ENCODE peak calls at places on chromosomes 13 and 19, in five cellular contexts. One of them, this sample, is unnamed.

GRCh38 chr13:38328699-38329098 is 21.0 kb upstream of the UFM1 start:
- DNase-seq in neuronal stem cell: no peak
- DNase-seq in IMR-90: no peak
- DNase-seq in H9: no peak
- DNase-seq in H1: no peak
- DNase-seq in this sample: no peak

GRCh38 chr13:49060698-49061387 is 85.1 kb downstream of the FNDC3A start:
- DNase-seq in neuronal stem cell: no peak
- DNase-seq in IMR-90: peak; percentile 20
- DNase-seq in H9: no peak
- DNase-seq in H1: no peak
- DNase-seq in this sample: no peak

GRCh38 chr19:15507068-15508034 is 974 bp upstream of the CYP4F22 start:
- DNase-seq in neuronal stem cell: no peak
- DNase-seq in IMR-90: no peak
- DNase-seq in H9: no peak
- DNase-seq in H1: no peak
- DNase-seq in this sample: no peak

GRCh38 chr13:51271008-51271407 is 48.8 kb downstream of the FAM124A start:
- DNase-seq in neuronal stem cell: no peak
- DNase-seq in IMR-90: no peak
- DNase-seq in H9: peak; percentile 13
- DNase-seq in H1: peak; percentile 13
- DNase-seq in this sample: no peak

GRCh38 chr19:5706876-5707573 is 12.9 kb downstream of the LONP1 start:
- DNase-seq in neuronal stem cell: no peak
- DNase-seq in IMR-90: no peak
- DNase-seq in H9: no peak
- DNase-seq in H1: no peak
- DNase-seq in this sample: no peak

GRCh38 chr13:30690282-30691188 is 44.8 kb upstream of the ALOX5AP start:
- DNase-seq in neuronal stem cell: no peak
- DNase-seq in IMR-90: peak; percentile 99
- DNase-seq in H9: no peak
- DNase-seq in H1: no peak
- DNase-seq in this sample: peak; percentile 97

GRCh38 chr19:51359294-51359693 is 6.9 kb downstream of the ETFB start:
- DNase-seq in neuronal stem cell: no peak
- DNase-seq in IMR-90: peak; percentile 95
- DNase-seq in H9: no peak
- DNase-seq in H1: no peak
- DNase-seq in this sample: peak; percentile 87

GRCh38 chr19:13692096-13692495 is 72.2 kb upstream of the MRI1 start:
- DNase-seq in neuronal stem cell: no peak
- DNase-seq in IMR-90: peak; percentile 60
- DNase-seq in H9: no peak
- DNase-seq in H1: no peak
- DNase-seq in this sample: no peak

GRCh38 chr19:3969435-3970312 is 1.2 kb downstream of the DAPK3 start:
- DNase-seq in neuronal stem cell: peak; percentile 33
- DNase-seq in IMR-90: peak; percentile 82
- DNase-seq in H9: peak; percentile 81
- DNase-seq in H1: peak; percentile 64
- DNase-seq in this sample: peak; percentile 87

GRCh38 chr19:2097330-2098327 is 914 bp downstream of the IZUMO4 start:
- DNase-seq in neuronal stem cell: no peak
- DNase-seq in IMR-90: no peak
- DNase-seq in H9: no peak
- DNase-seq in H1: peak; percentile 57
- DNase-seq in this sample: no peak

GRCh38 chr13:106491463-106491862 is 44.0 kb downstream of the EFNB2 start:
- DNase-seq in neuronal stem cell: no peak
- DNase-seq in IMR-90: no peak
- DNase-seq in H9: no peak
- DNase-seq in H1: no peak
- DNase-seq in this sample: no peak

GRCh38 chr19:40831502-40832430 is 18.5 kb downstream of the CYP2A6 start:
- DNase-seq in neuronal stem cell: no peak
- DNase-seq in IMR-90: peak; percentile 97
- DNase-seq in H9: no peak
- DNase-seq in H1: no peak
- DNase-seq in this sample: peak; percentile 98

GRCh38 chr19:39318690-39319089 is 2.0 kb downstream of the LRFN1 start:
- DNase-seq in neuronal stem cell: no peak
- DNase-seq in IMR-90: no peak
- DNase-seq in H9: no peak
- DNase-seq in H1: no peak
- DNase-seq in this sample: no peak
- H3K23ac ChIP-seq in neuronal stem cell: no peak overlapping the region
- H3K23ac ChIP-seq in IMR-90: no peak overlapping the region
- H3K23ac ChIP-seq in H9: no peak overlapping the region
- H3K23ac ChIP-seq in H1: no peak overlapping the region
- H3K23ac ChIP-seq in this sample: no peak overlapping the region

GRCh38 chr19:57559404-57560025 is at the start of gene ZNF550:
- DNase-seq in neuronal stem cell: peak; percentile 64
- DNase-seq in IMR-90: peak; percentile 83
- DNase-seq in H9: peak; percentile 84
- DNase-seq in H1: peak; percentile 89
- DNase-seq in this sample: peak; percentile 86
- H3K14ac ChIP-seq in neuronal stem cell: peak within 1 kb of the TSS; percentile 59
- H3K14ac ChIP-seq in IMR-90: peak within 1 kb of the TSS; percentile 66
- H3K14ac ChIP-seq in H9: peak within 1 kb of the TSS; percentile 79
- H3K14ac ChIP-seq in H1: no peak within 1 kb of the TSS
- H3K14ac ChIP-seq in this sample: no peak within 1 kb of the TSS

DNA sequence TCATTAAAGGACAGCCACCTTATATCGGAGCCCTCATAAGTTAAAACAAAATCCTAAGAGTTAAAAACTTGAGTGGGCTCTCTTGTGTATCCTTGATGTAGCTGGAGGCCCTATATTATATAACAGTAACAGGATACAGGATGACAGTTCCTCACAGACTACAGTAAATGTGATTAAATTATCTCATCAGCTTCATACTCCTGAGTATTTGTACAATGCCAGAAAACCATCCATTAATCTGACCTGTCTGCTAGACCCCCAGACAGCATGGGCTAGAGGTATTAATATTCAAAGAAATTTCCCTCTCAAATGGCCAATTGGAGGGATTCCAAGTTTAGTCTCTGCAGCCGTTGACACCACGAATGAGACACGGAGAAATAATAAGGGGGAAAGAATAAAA is 155.7 kb upstream of the KLF12 start:
- DNase-seq in neuronal stem cell: no peak
- DNase-seq in IMR-90: no peak
- DNase-seq in H9: no peak
- DNase-seq in H1: no peak
- DNase-seq in this sample: no peak
- H2BK15ac ChIP-seq in neuronal stem cell: no peak overlapping the region
- H2BK15ac ChIP-seq in IMR-90: no peak overlapping the region
- H2BK15ac ChIP-seq in H9: no peak overlapping the region
- H2BK15ac ChIP-seq in H1: no peak overlapping the region
- H2BK15ac ChIP-seq in this sample: no peak overlapping the region

DNA sequence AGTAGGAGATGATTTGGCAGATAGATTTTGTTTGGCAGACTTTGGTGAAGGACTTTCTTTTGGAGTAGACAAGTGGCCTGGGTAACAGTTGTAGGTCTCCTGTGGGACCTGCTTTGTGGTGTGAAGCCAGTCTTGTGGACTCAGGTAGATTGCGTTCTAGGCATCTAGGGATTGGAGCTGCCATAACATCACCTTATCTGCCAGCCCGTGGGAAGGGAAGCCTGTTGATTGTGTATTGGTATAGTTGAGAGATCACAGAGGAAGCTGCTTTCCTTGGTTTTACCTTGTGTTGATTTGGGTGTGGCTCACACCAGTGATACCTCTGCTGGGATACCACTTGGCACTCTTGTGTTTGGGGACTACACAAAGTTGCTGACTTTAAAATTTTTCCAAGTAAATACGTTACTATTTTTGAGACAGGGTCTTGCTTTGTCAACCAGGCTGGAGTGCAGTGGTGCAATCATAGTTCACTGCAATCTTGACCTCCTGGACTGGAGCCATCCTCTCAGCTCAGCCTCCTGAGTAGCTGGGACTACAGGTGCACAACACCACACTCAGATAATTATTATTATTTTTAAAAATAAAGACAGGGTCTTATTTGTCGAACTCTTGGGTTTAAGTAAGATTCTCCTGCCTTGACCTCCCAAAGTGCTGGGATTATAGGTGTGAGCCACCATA is 7.8 kb downstream of the HNRNPM start:
- DNase-seq in neuronal stem cell: no peak
- DNase-seq in IMR-90: no peak
- DNase-seq in H9: no peak
- DNase-seq in H1: no peak
- DNase-seq in this sample: no peak
- H3K23ac ChIP-seq in neuronal stem cell: no peak overlapping the region
- H3K23ac ChIP-seq in IMR-90: peak overlapping the region; percentile 42
- H3K23ac ChIP-seq in H9: no peak overlapping the region
- H3K23ac ChIP-seq in H1: no peak overlapping the region
- H3K23ac ChIP-seq in this sample: no peak overlapping the region